ENCODE peak calls at places on chromosomes 5 and 9, in nine cellular contexts. One of them, this sample, is unnamed.

GRCh38 chr5:112312295-112312694 is 106.8 kb downstream of the EPB41L4A start:
- DNase-seq in lower leg skin: no peak
- DNase-seq in activated CD8-positive, alpha-beta memory T cell treated with anti-CD3 and anti-CD28 coated beads for 4 hours: no peak
- DNase-seq in Kasumi-1: no peak
- DNase-seq in NCI-H774: no peak
- DNase-seq in cardiac septum: no peak
- DNase-seq in cardiac fibroblast: no peak
- DNase-seq in HT1080: no peak
- DNase-seq in GM04503: no peak
- DNase-seq in this sample: no peak

GRCh38 chr9:71684566-71684965 is 83.7 kb downstream of the CEMIP2 start:
- DNase-seq in lower leg skin: no peak
- DNase-seq in activated CD8-positive, alpha-beta memory T cell treated with anti-CD3 and anti-CD28 coated beads for 4 hours: no peak
- DNase-seq in HT1080: no peak
- DNase-seq in GM04503: no peak
- DNase-seq in Kasumi-1: no peak
- DNase-seq in cardiac septum: no peak
- DNase-seq in NCI-H774: no peak
- DNase-seq in cardiac fibroblast: no peak
- DNase-seq in this sample: no peak

GRCh38 chr5:172688735-172689572 is 47.9 kb downstream of the NEURL1B start:
- DNase-seq in HT1080: no peak
- DNase-seq in lower leg skin: no peak
- DNase-seq in cardiac septum: no peak
- DNase-seq in activated CD8-positive, alpha-beta memory T cell treated with anti-CD3 and anti-CD28 coated beads for 4 hours: no peak
- DNase-seq in NCI-H774: no peak
- DNase-seq in GM04503: no peak
- DNase-seq in Kasumi-1: peak
- DNase-seq in cardiac fibroblast: no peak
- DNase-seq in this sample: no peak

GRCh38 chr9:38713426-38713825 is 6.5 kb downstream of the FAM240B start:
- DNase-seq in GM04503: peak
- DNase-seq in lower leg skin: no peak
- DNase-seq in HT1080: peak
- DNase-seq in activated CD8-positive, alpha-beta memory T cell treated with anti-CD3 and anti-CD28 coated beads for 4 hours: no peak
- DNase-seq in cardiac septum: no peak
- DNase-seq in Kasumi-1: no peak
- DNase-seq in NCI-H774: no peak
- DNase-seq in cardiac fibroblast: peak
- DNase-seq in this sample: peak

GRCh38 chr9:37960631-37961030 is 56.7 kb upstream of the SLC25A51 start:
- DNase-seq in cardiac fibroblast: no peak
- DNase-seq in Kasumi-1: no peak
- DNase-seq in lower leg skin: no peak
- DNase-seq in activated CD8-positive, alpha-beta memory T cell treated with anti-CD3 and anti-CD28 coated beads for 4 hours: no peak
- DNase-seq in cardiac septum: no peak
- DNase-seq in GM04503: no peak
- DNase-seq in NCI-H774: no peak
- DNase-seq in HT1080: no peak
- DNase-seq in this sample: no peak

GRCh38 chr5:157303667-157304327 is 37.9 kb downstream of the CYFIP2 start:
- DNase-seq in cardiac fibroblast: no peak
- DNase-seq in GM04503: no peak
- DNase-seq in lower leg skin: no peak
- DNase-seq in Kasumi-1: no peak
- DNase-seq in NCI-H774: no peak
- DNase-seq in activated CD8-positive, alpha-beta memory T cell treated with anti-CD3 and anti-CD28 coated beads for 4 hours: no peak
- DNase-seq in HT1080: no peak
- DNase-seq in cardiac septum: no peak
- DNase-seq in this sample: no peak

GRCh38 chr5:139164020-139164419 is 34.1 kb downstream of the SIL1 start:
- DNase-seq in cardiac septum: no peak
- DNase-seq in GM04503: no peak
- DNase-seq in Kasumi-1: no peak
- DNase-seq in HT1080: no peak
- DNase-seq in cardiac fibroblast: peak
- DNase-seq in activated CD8-positive, alpha-beta memory T cell treated with anti-CD3 and anti-CD28 coated beads for 4 hours: no peak
- DNase-seq in lower leg skin: no peak
- DNase-seq in NCI-H774: no peak
- DNase-seq in this sample: peak

GRCh38 chr9:68979538-68980314 is 34.2 kb downstream of the PRKACG start:
- DNase-seq in GM04503: no peak
- DNase-seq in cardiac fibroblast: no peak
- DNase-seq in cardiac septum: peak
- DNase-seq in lower leg skin: no peak
- DNase-seq in activated CD8-positive, alpha-beta memory T cell treated with anti-CD3 and anti-CD28 coated beads for 4 hours: no peak
- DNase-seq in HT1080: no peak
- DNase-seq in Kasumi-1: peak
- DNase-seq in NCI-H774: no peak
- DNase-seq in this sample: no peak

GRCh38 chr5:51657340-51658240 is 274.3 kb downstream of the ISL1 start:
- DNase-seq in GM04503: no peak
- DNase-seq in lower leg skin: no peak
- DNase-seq in activated CD8-positive, alpha-beta memory T cell treated with anti-CD3 and anti-CD28 coated beads for 4 hours: no peak
- DNase-seq in cardiac septum: no peak
- DNase-seq in NCI-H774: no peak
- DNase-seq in Kasumi-1: no peak
- DNase-seq in HT1080: peak
- DNase-seq in cardiac fibroblast: no peak
- DNase-seq in this sample: no peak

GRCh38 chr5:87551807-87552377 is 139.2 kb upstream of the CCNH start:
- DNase-seq in NCI-H774: no peak
- DNase-seq in HT1080: no peak
- DNase-seq in lower leg skin: no peak
- DNase-seq in Kasumi-1: no peak
- DNase-seq in GM04503: no peak
- DNase-seq in activated CD8-positive, alpha-beta memory T cell treated with anti-CD3 and anti-CD28 coated beads for 4 hours: no peak
- DNase-seq in cardiac fibroblast: no peak
- DNase-seq in cardiac septum: no peak
- DNase-seq in this sample: no peak

GRCh38 chr5:160312960-160313734 is 783 bp upstream of the CCNJL start:
- DNase-seq in cardiac fibroblast: no peak
- DNase-seq in HT1080: no peak
- DNase-seq in cardiac septum: no peak
- DNase-seq in GM04503: no peak
- DNase-seq in NCI-H774: no peak
- DNase-seq in activated CD8-positive, alpha-beta memory T cell treated with anti-CD3 and anti-CD28 coated beads for 4 hours: no peak
- DNase-seq in lower leg skin: no peak
- DNase-seq in Kasumi-1: no peak
- DNase-seq in this sample: peak

GRCh38 chr9:127081250-127082185 is 40.9 kb downstream of the ANGPTL2 start:
- DNase-seq in GM04503: no peak
- DNase-seq in Kasumi-1: no peak
- DNase-seq in cardiac fibroblast: no peak
- DNase-seq in NCI-H774: no peak
- DNase-seq in activated CD8-positive, alpha-beta memory T cell treated with anti-CD3 and anti-CD28 coated beads for 4 hours: no peak
- DNase-seq in lower leg skin: no peak
- DNase-seq in cardiac septum: no peak
- DNase-seq in HT1080: no peak
- DNase-seq in this sample: no peak

GRCh38 chr5:143354025-143354424 is 49.5 kb downstream of the NR3C1 start:
- DNase-seq in activated CD8-positive, alpha-beta memory T cell treated with anti-CD3 and anti-CD28 coated beads for 4 hours: no peak
- DNase-seq in GM04503: no peak
- DNase-seq in lower leg skin: no peak
- DNase-seq in Kasumi-1: no peak
- DNase-seq in cardiac septum: no peak
- DNase-seq in NCI-H774: no peak
- DNase-seq in cardiac fibroblast: no peak
- DNase-seq in HT1080: no peak
- DNase-seq in this sample: no peak

GRCh38 chr5:175444060-175444904 is at the start of gene DRD1:
- DNase-seq in cardiac fibroblast: peak
- DNase-seq in lower leg skin: no peak
- DNase-seq in activated CD8-positive, alpha-beta memory T cell treated with anti-CD3 and anti-CD28 coated beads for 4 hours: peak
- DNase-seq in Kasumi-1: no peak
- DNase-seq in NCI-H774: peak
- DNase-seq in HT1080: no peak
- DNase-seq in cardiac septum: no peak
- DNase-seq in GM04503: no peak
- DNase-seq in this sample: no peak

GRCh38 chr9:100670719-100671118 is 92.8 kb downstream of the CAVIN4 start:
- DNase-seq in HT1080: no peak
- DNase-seq in activated CD8-positive, alpha-beta memory T cell treated with anti-CD3 and anti-CD28 coated beads for 4 hours: no peak
- DNase-seq in GM04503: no peak
- DNase-seq in NCI-H774: no peak
- DNase-seq in cardiac septum: no peak
- DNase-seq in Kasumi-1: no peak
- DNase-seq in cardiac fibroblast: no peak
- DNase-seq in lower leg skin: no peak
- DNase-seq in this sample: no peak

GRCh38 chr5:83488821-83489220 is 17.3 kb downstream of the VCAN start:
- DNase-seq in activated CD8-positive, alpha-beta memory T cell treated with anti-CD3 and anti-CD28 coated beads for 4 hours: no peak
- DNase-seq in cardiac fibroblast: no peak
- DNase-seq in lower leg skin: no peak
- DNase-seq in GM04503: no peak
- DNase-seq in Kasumi-1: no peak
- DNase-seq in cardiac septum: no peak
- DNase-seq in NCI-H774: no peak
- DNase-seq in HT1080: no peak
- DNase-seq in this sample: no peak

GRCh38 chr5:151648988-151649387 is 37.7 kb downstream of the SPARC start:
- DNase-seq in GM04503: no peak
- DNase-seq in Kasumi-1: no peak
- DNase-seq in cardiac fibroblast: no peak
- DNase-seq in cardiac septum: no peak
- DNase-seq in activated CD8-positive, alpha-beta memory T cell treated with anti-CD3 and anti-CD28 coated beads for 4 hours: no peak
- DNase-seq in lower leg skin: no peak
- DNase-seq in NCI-H774: no peak
- DNase-seq in HT1080: no peak
- DNase-seq in this sample: no peak

GRCh38 chr5:2866622-2867372 is 115.3 kb upstream of the IRX2 start:
- DNase-seq in lower leg skin: no peak
- DNase-seq in cardiac septum: no peak
- DNase-seq in cardiac fibroblast: no peak
- DNase-seq in HT1080: no peak
- DNase-seq in activated CD8-positive, alpha-beta memory T cell treated with anti-CD3 and anti-CD28 coated beads for 4 hours: no peak
- DNase-seq in GM04503: no peak
- DNase-seq in NCI-H774: no peak
- DNase-seq in Kasumi-1: no peak
- DNase-seq in this sample: no peak

GRCh38 chr9:99180662-99181061 is 41.1 kb downstream of the ALG2 start:
- DNase-seq in cardiac fibroblast: no peak
- DNase-seq in cardiac septum: no peak
- DNase-seq in lower leg skin: no peak
- DNase-seq in GM04503: no peak
- DNase-seq in activated CD8-positive, alpha-beta memory T cell treated with anti-CD3 and anti-CD28 coated beads for 4 hours: no peak
- DNase-seq in NCI-H774: no peak
- DNase-seq in HT1080: no peak
- DNase-seq in Kasumi-1: no peak
- DNase-seq in this sample: no peak

GRCh38 chr5:16179511-16179935 is at the start of gene MARCHF11:
- DNase-seq in activated CD8-positive, alpha-beta memory T cell treated with anti-CD3 and anti-CD28 coated beads for 4 hours: no peak
- DNase-seq in Kasumi-1: no peak
- DNase-seq in cardiac septum: no peak
- DNase-seq in GM04503: no peak
- DNase-seq in cardiac fibroblast: no peak
- DNase-seq in HT1080: no peak
- DNase-seq in NCI-H774: peak
- DNase-seq in lower leg skin: no peak
- DNase-seq in this sample: no peak

GRCh38 chr9:114046876-114047275 is 31.2 kb downstream of the AMBP start:
- DNase-seq in lower leg skin: no peak
- DNase-seq in cardiac septum: no peak
- DNase-seq in GM04503: peak
- DNase-seq in NCI-H774: no peak
- DNase-seq in cardiac fibroblast: peak
- DNase-seq in Kasumi-1: no peak
- DNase-seq in activated CD8-positive, alpha-beta memory T cell treated with anti-CD3 and anti-CD28 coated beads for 4 hours: no peak
- DNase-seq in HT1080: peak
- DNase-seq in this sample: no peak

GRCh38 chr9:112819635-112820496 is 69.3 kb downstream of the SNX30 start:
- DNase-seq in HT1080: peak
- DNase-seq in activated CD8-positive, alpha-beta memory T cell treated with anti-CD3 and anti-CD28 coated beads for 4 hours: no peak
- DNase-seq in lower leg skin: no peak
- DNase-seq in cardiac septum: no peak
- DNase-seq in GM04503: peak
- DNase-seq in NCI-H774: peak
- DNase-seq in cardiac fibroblast: peak
- DNase-seq in Kasumi-1: peak
- DNase-seq in this sample: peak

GRCh38 chr5:175655411-175655810 is 2.5 kb upstream of the HRH2 start:
- DNase-seq in HT1080: no peak
- DNase-seq in cardiac septum: no peak
- DNase-seq in activated CD8-positive, alpha-beta memory T cell treated with anti-CD3 and anti-CD28 coated beads for 4 hours: no peak
- DNase-seq in lower leg skin: no peak
- DNase-seq in GM04503: no peak
- DNase-seq in Kasumi-1: no peak
- DNase-seq in NCI-H774: no peak
- DNase-seq in cardiac fibroblast: no peak
- DNase-seq in this sample: no peak

GRCh38 chr5:111229871-111230812 is 6.0 kb downstream of the CAMK4 start:
- DNase-seq in activated CD8-positive, alpha-beta memory T cell treated with anti-CD3 and anti-CD28 coated beads for 4 hours: no peak
- DNase-seq in HT1080: no peak
- DNase-seq in lower leg skin: no peak
- DNase-seq in cardiac fibroblast: no peak
- DNase-seq in cardiac septum: no peak
- DNase-seq in NCI-H774: no peak
- DNase-seq in Kasumi-1: no peak
- DNase-seq in GM04503: no peak
- DNase-seq in this sample: no peak

GRCh38 chr5:121526908-121527307 is 324.8 kb upstream of the FTMT start:
- DNase-seq in activated CD8-positive, alpha-beta memory T cell treated with anti-CD3 and anti-CD28 coated beads for 4 hours: no peak
- DNase-seq in HT1080: no peak
- DNase-seq in cardiac fibroblast: no peak
- DNase-seq in GM04503: no peak
- DNase-seq in cardiac septum: no peak
- DNase-seq in Kasumi-1: no peak
- DNase-seq in lower leg skin: no peak
- DNase-seq in NCI-H774: no peak
- DNase-seq in this sample: no peak

This sample was measured in RKO.